ENCODE peak calls at places on chromosomes 7 and 10, in nine cellular contexts. P is transverse colon; W is effector memory CD4-positive, alpha-beta T cell; M is OCI-LY7; O is heart right ventricle; B is colonic mucosa; H is thoracic aorta; Q is psoas muscle; J is naive thymus-derived CD4-positive, alpha-beta T cell. D is an unnamed sample. For H3K4me1, the result is how much of the 10 kb centered on the place peaks cover.

GRCh38 chr7:114777288-114777687 is 144.6 kb upstream of the MDFIC start:
- DNase-seq in P (no peak), W (no peak), M (no peak), O (no peak), B (no peak), H (no peak), Q (no peak), J (no peak), D (no peak)

GRCh38 chr10:95181731-95182130 is 12.3 kb upstream of the ACSM6 start:
- DNase-seq in P (no peak), W (no peak), M (no peak), O (no peak), B (no peak), H (no peak), Q (no peak), J (no peak), D (no peak)

GRCh38 chr7:156386097-156386496 is 254.5 kb upstream of the RNF32 start:
- DNase-seq in P (no peak), W (no peak), M (no peak), O (no peak), B (no peak), H (no peak), Q (no peak), J (no peak), D (no peak)

GRCh38 chr10:34801066-34801738 is 13.9 kb downstream of the PARD3 start:
- DNase-seq in P (peak), W (no peak), M (no peak), O (no peak), B (no peak), H (no peak), Q (no peak), J (no peak), D (no peak)

GRCh38 chr7:22052221-22052639 is 106.5 kb upstream of the CDCA7L start:
- DNase-seq in P (no peak), W (no peak), M (no peak), O (no peak), B (no peak), H (no peak), Q (no peak), J (no peak), D (no peak)

GRCh38 chr10:35781643-35782035 is 139.5 kb upstream of the FZD8 start:
- DNase-seq in P (peak), W (no peak), M (peak), O (no peak), B (no peak), H (no peak), Q (no peak), J (no peak), D (no peak)

GRCh38 chr7:28602282-28602681 is 190.0 kb downstream of the CREB5 start:
- DNase-seq in P (no peak), W (no peak), M (no peak), O (no peak), B (no peak), H (no peak), Q (no peak), J (no peak), D (no peak)

GRCh38 chr7:80583901-80584300 is 54.5 kb upstream of the CD36 start:
- DNase-seq in P (no peak), W (no peak), M (no peak), O (no peak), B (no peak), H (no peak), Q (peak), J (no peak), D (no peak)

GRCh38 chr7:141737118-141737835 is 881 bp upstream of the SSBP1 start:
- DNase-seq in P (peak), W (no peak), M (peak), O (no peak), B (peak), H (no peak), Q (no peak), J (peak), D (peak)

GRCh38 chr7:144144426-144144825 is 21.4 kb downstream of the OR2A14 start:
- DNase-seq in P (no peak), W (no peak), M (no peak), O (no peak), B (no peak), H (no peak), Q (no peak), J (no peak), D (no peak)

GRCh38 chr7:158546214-158546613 is 41.4 kb downstream of the PTPRN2 start:
- DNase-seq in P (no peak), W (no peak), M (no peak), O (no peak), B (no peak), H (no peak), Q (peak), J (no peak), D (no peak)

GRCh38 chr10:114208351-114208750 is 29.2 kb downstream of the TDRD1 start:
- DNase-seq in P (no peak), W (no peak), M (no peak), O (no peak), B (no peak), H (no peak), Q (no peak), J (no peak), D (no peak)

GRCh38 chr10:109259293-109259692 is 664.0 kb downstream of the XPNPEP1 start:
- DNase-seq in P (no peak), W (no peak), M (no peak), O (no peak), B (no peak), H (no peak), Q (no peak), J (no peak), D (no peak)

GRCh38 chr10:128440513-128441160 is 314.4 kb upstream of the MKI67 start:
- DNase-seq in P (no peak), W (no peak), M (no peak), O (no peak), B (no peak), H (no peak), Q (no peak), J (no peak), D (peak)

GRCh38 chr7:132140341-132140740 is 435.9 kb downstream of the PLXNA4 start:
- DNase-seq in P (no peak), W (no peak), M (no peak), O (no peak), B (no peak), H (no peak), Q (no peak), J (no peak), D (no peak)

GRCh38 chr7:149859369-149859768 is 14.4 kb upstream of the ATP6V0E2 start:
- DNase-seq in P (no peak), W (no peak), M (no peak), O (no peak), B (no peak), H (no peak), Q (no peak), J (no peak), D (no peak)

GRCh38 chr10:116611153-116611545 is 9.6 kb upstream of the PNLIPRP2 start:
- DNase-seq in P (no peak), W (no peak), M (no peak), O (no peak), B (peak), H (no peak), Q (no peak), J (no peak), D (no peak)

GRCh38 chr10:35356725-35357092 is 20.4 kb downstream of the CCNY start:
- DNase-seq in P (no peak), W (no peak), M (no peak), O (no peak), B (no peak), H (no peak), Q (no peak), J (no peak), D (no peak)

GRCh38 chr7:1899201-1899600 is 229.1 kb downstream of the ELFN1 start:
- DNase-seq in P (no peak), W (no peak), M (no peak), O (no peak), B (no peak), H (no peak), Q (peak), J (no peak), D (no peak)

GRCh38 chr7:96775046-96775445 is 65.4 kb upstream of the SEM1 start:
- DNase-seq in P (no peak), W (no peak), M (no peak), O (no peak), B (no peak), H (no peak), Q (no peak), J (no peak), D (no peak)

GRCh38 chr10:21431799-21432198 is 93.7 kb downstream of the SKIDA1 start:
- DNase-seq in P (no peak), W (no peak), M (no peak), O (no peak), B (no peak), H (no peak), Q (no peak), J (no peak), D (no peak)

GRCh38 chr10:123530166-123530870 is 135.8 kb upstream of the GPR26 start:
- DNase-seq in P (no peak), W (no peak), M (no peak), O (no peak), B (no peak), H (no peak), Q (no peak), J (no peak), D (no peak)

GRCh38 chr7:111741811-111742240 is 179.5 kb upstream of the IMMP2L start:
- DNase-seq in P (peak), W (peak), M (peak), O (peak), B (peak), H (no peak), Q (no peak), J (peak), D (no peak)

GRCh38 chr10:13560597-13560996 is 26.2 kb upstream of the PRPF18 start:
- DNase-seq in P (no peak), W (no peak), M (no peak), O (no peak), B (no peak), H (no peak), Q (no peak), J (no peak), D (no peak)

GRCh38 chr10:114349505-114350211 is 54.6 kb downstream of the AFAP1L2 start:
- DNase-seq in P (peak), W (no peak), M (no peak), O (peak), B (no peak), H (no peak), Q (no peak), J (no peak), D (no peak)

GRCh38 chr7:103715376-103716110 is 269.5 kb upstream of the SLC26A5 start:
- DNase-seq in P (no peak), W (no peak), M (no peak), O (no peak), B (no peak), H (no peak), Q (no peak), J (no peak), D (no peak)

DNA sequence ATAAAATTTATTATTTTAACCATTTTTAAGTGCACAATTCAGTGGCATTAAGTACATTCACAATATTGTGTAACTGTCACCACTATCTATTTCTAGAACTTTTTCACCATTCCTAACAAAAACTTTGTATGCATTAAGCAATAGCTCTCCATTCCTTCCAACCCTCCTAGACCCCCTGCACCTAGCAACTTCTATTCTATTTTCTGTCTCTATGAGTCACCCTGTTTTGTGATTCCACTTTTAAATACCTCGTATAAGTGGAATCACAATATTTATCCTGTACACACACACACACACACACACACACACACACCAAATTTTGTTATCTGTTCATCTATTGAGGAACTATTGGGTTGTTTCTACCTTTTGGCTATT is 89.2 kb downstream of the ARID5B start:
- DNase-seq in P (no peak), W (no peak), M (no peak), O (no peak), B (no peak), H (no peak), Q (no peak), J (no peak), D (no peak)
- H3K4me1 ChIP-seq in P (under half), W (under half), M (half or more), O (half or more), B (under half), H (under half), Q (under half), J (under half), D (under half)

DNA sequence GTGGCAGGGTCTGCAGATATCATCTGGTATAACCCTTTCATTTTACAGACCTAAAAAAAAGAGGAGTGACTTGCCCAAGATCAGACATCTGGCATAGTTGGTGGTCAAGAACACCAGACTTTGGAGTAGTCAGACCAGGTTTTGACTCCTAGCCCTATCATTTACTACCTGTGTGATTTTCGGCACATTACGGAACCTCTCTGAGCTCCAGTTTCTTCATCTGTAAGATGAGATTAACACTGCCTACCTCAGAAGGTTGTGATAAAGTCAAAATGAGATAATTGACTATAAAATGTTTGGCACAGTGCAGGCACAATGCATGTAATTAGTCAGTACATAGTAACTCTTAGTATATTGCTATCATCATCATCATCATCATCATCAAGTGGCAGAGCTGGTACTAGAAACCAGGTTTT is 1.2 kb downstream of the STRIP2 start:
- DNase-seq in P (no peak), W (no peak), M (no peak), O (no peak), B (no peak), H (no peak), Q (no peak), J (no peak), D (no peak)
- H3K4me3 ChIP-seq in P (no peak), W (no peak), M (peak), O (peak), B (no peak), H (no peak), Q (peak), J (no peak), D (no peak)

DNA sequence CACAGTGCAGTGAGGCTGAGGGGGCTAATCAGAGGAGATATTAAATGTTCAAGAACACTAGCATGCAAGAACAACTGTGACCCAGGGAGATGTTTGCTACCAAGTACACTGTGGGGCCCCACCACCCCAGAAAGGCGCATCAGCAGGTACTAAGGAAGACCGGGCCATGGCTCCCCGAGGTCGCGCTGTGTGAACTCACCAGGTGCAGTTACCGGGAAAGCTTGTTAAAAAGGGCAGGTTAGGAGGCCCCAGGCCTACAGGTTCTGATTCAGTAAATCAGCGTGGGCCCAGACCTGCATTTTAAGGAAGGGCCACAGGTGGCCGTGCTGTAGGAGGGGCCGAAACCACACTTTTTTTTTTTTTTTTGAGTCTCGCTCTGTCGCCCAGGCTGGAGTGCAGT is 54.6 kb downstream of the TMEM209 start:
- DNase-seq in P (no peak), W (no peak), M (peak), O (no peak), B (no peak), H (no peak), Q (no peak), J (no peak), D (no peak)
- H3K4me1 ChIP-seq in P (under half), W (under half), M (under half), O (under half), B (under half), H (under half), Q (under half), J (under half), D (under half)

DNA sequence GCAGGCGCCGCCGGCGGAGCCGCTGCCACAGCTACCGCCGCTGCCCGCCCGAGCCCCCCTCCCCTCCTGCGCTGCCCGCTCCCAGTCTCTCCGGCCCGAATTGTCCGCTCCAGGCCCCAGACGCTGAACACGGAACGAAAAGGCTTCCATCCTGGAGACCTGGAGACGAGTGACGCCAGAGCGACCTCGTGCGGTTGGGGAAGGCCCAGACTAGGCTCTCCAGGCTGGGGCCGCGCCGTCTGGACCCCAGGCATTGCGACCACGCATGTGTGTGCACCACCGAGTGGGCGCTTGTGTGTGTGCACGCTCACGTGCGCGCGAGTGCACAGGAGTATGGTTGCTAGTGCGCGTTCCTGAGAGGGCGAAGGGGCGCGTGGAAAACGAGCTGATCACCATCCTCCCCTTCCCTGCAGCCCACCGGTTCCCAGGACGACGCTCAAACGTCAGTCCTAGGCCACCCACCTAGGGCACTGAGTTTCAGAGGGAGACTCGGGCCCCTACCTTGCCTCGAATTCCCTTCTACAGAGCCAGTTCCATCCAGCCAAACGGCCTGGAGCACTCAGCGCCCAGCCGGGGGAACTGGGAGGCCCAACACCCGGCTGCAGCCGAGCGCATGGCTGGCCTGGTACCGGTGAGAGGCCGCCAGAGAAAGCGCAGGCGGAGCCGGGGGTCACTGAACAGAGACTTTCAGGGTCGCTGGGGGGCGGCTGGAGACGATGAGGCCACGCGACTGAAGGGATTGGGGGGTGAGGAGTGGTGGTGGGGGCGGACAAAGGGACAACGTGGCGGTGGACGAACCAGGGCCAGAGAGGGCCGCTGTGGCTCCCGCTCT is 11.6 kb downstream of the LBX1 start:
- DNase-seq in P (peak), W (no peak), M (no peak), O (no peak), B (no peak), H (no peak), Q (no peak), J (no peak), D (no peak)
- H3K4me3 ChIP-seq in P (no peak), W (no peak), M (no peak), O (no peak), B (no peak), H (no peak), Q (no peak), J (no peak), D (no peak)

DNA sequence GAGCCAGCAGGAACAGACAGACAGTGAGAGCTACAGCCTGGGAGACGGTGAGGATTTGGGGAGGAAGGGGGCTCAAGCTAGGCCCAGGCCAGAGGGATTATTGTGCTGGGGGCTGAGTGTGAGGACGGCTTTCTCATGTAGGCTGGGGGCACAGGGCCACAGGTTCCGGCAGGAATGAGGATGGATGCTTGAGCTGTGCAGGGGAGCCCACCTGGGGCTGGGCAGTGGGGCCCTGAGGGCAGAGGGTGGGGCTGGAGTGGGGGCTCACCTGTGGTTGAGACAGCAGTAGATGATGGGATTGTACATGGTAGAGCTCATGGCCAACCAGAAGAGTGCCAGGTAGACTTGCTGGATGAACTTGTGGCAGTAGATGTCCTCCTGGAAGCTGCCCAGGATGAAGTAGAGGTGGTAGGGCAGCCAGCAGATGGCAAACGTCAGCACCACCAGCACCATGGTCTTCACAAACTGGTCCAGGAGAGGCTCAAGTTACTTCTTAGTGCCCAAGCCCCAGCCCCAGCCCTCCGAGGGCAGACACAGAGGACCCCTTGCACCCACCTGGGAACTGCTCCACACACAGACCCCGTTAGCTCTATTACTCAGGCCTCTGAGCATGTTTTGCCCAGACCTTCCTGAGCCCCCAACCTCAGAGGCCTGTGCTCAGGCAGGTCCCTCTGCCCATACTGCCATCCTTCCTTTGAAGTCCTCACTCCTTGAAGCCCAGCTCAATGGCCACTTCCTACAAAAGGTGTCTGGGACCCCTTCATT is 9.7 kb downstream of the TACR2 start:
- DNase-seq in P (no peak), W (no peak), M (no peak), O (no peak), B (no peak), H (no peak), Q (no peak), J (no peak), D (no peak)
- H3K4me1 ChIP-seq in P (under half), W (under half), M (under half), O (half or more), B (under half), H (under half), Q (under half), J (under half), D (under half)

GRCh38 chr7:121369462-121369861 is 26.6 kb downstream of the FAM3C start:
- DNase-seq in P (no peak), W (no peak), M (no peak), O (no peak), B (peak), H (no peak), Q (no peak), J (no peak), D (no peak)
- H3K4me3 ChIP-seq in P (no peak), W (no peak), M (no peak), O (no peak), B (no peak), H (no peak), Q (no peak), J (no peak), D (no peak)